ENCODE peak calls at places on chromosomes 6 and 20, in seven cellular contexts. One of them, this sample, is unnamed.
A peak's percentile ranks its signal among the peaks of the same experiment; 100 is the strongest.

GRCh38 chr6:35484921-35485392 is 11.9 kb downstream of the TEAD3 start:
- DNase-seq in iPS DF 6.9: no peak
- DNase-seq in brain microvascular endothelial cell: no peak
- DNase-seq in uterus: no peak
- DNase-seq in ovary: no peak
- DNase-seq in adipocyte: no peak
- DNase-seq in heart left ventricle: no peak
- DNase-seq in this sample: no peak

GRCh38 chr6:130885392-130886192 is 58.4 kb downstream of the SMLR1 start:
- DNase-seq in iPS DF 6.9: peak; percentile 66
- DNase-seq in brain microvascular endothelial cell: peak; percentile 75
- DNase-seq in uterus: peak; percentile 83
- DNase-seq in ovary: no peak
- DNase-seq in heart left ventricle: peak; percentile 71
- DNase-seq in adipocyte: peak; percentile 92
- DNase-seq in this sample: no peak

GRCh38 chr20:31704225-31705119 is 18.2 kb downstream of the BCL2L1 start:
- DNase-seq in ovary: no peak
- DNase-seq in heart left ventricle: no peak
- DNase-seq in adipocyte: peak; percentile 51
- DNase-seq in brain microvascular endothelial cell: peak; percentile 52
- DNase-seq in uterus: peak; percentile 34
- DNase-seq in iPS DF 6.9: no peak
- DNase-seq in this sample: peak; percentile 34

GRCh38 chr6:157225575-157225995 is 97.7 kb downstream of the TMEM242 start:
- DNase-seq in uterus: peak; percentile 43
- DNase-seq in brain microvascular endothelial cell: no peak
- DNase-seq in heart left ventricle: no peak
- DNase-seq in ovary: no peak
- DNase-seq in adipocyte: no peak
- DNase-seq in iPS DF 6.9: no peak
- DNase-seq in this sample: no peak

GRCh38 chr6:119116712-119117281 is 38.3 kb upstream of the FAM184A start:
- DNase-seq in ovary: no peak
- DNase-seq in iPS DF 6.9: no peak
- DNase-seq in heart left ventricle: no peak
- DNase-seq in adipocyte: no peak
- DNase-seq in brain microvascular endothelial cell: no peak
- DNase-seq in uterus: no peak
- DNase-seq in this sample: no peak

GRCh38 chr6:10968776-10969175 is 75.3 kb downstream of the ELOVL2 start:
- DNase-seq in heart left ventricle: no peak
- DNase-seq in ovary: no peak
- DNase-seq in uterus: no peak
- DNase-seq in adipocyte: peak; percentile 52
- DNase-seq in iPS DF 6.9: no peak
- DNase-seq in brain microvascular endothelial cell: peak; percentile 83
- DNase-seq in this sample: no peak

GRCh38 chr20:13008761-13009681 is at the start of gene SPTLC3:
- DNase-seq in brain microvascular endothelial cell: peak; percentile 21
- DNase-seq in iPS DF 6.9: peak; percentile 18
- DNase-seq in adipocyte: peak; percentile 9
- DNase-seq in ovary: peak; percentile 40
- DNase-seq in uterus: no peak
- DNase-seq in heart left ventricle: peak; percentile 22
- DNase-seq in this sample: no peak

GRCh38 chr6:53593001-53593488 is 48.1 kb upstream of the GCLC start:
- DNase-seq in ovary: no peak
- DNase-seq in heart left ventricle: no peak
- DNase-seq in adipocyte: peak; percentile 28
- DNase-seq in iPS DF 6.9: no peak
- DNase-seq in uterus: no peak
- DNase-seq in brain microvascular endothelial cell: peak; percentile 13
- DNase-seq in this sample: no peak

GRCh38 chr6:72832271-72832670 is 210.4 kb downstream of the KCNQ5 start:
- DNase-seq in iPS DF 6.9: no peak
- DNase-seq in ovary: no peak
- DNase-seq in adipocyte: no peak
- DNase-seq in brain microvascular endothelial cell: peak; percentile 12
- DNase-seq in uterus: no peak
- DNase-seq in heart left ventricle: no peak
- DNase-seq in this sample: no peak

GRCh38 chr6:143232849-143233248 is 172.2 kb downstream of the AIG1 start:
- DNase-seq in brain microvascular endothelial cell: peak; percentile 19
- DNase-seq in ovary: no peak
- DNase-seq in uterus: no peak
- DNase-seq in adipocyte: peak; percentile 57
- DNase-seq in heart left ventricle: peak; percentile 21
- DNase-seq in iPS DF 6.9: no peak
- DNase-seq in this sample: no peak

GRCh38 chr20:3313681-3314080 is 74.7 kb upstream of the SLC4A11 start:
- DNase-seq in iPS DF 6.9: no peak
- DNase-seq in adipocyte: peak; percentile 50
- DNase-seq in ovary: no peak
- DNase-seq in brain microvascular endothelial cell: no peak
- DNase-seq in uterus: no peak
- DNase-seq in heart left ventricle: no peak
- DNase-seq in this sample: no peak

GRCh38 chr6:97097068-97098047 is 172.8 kb downstream of the KLHL32 start:
- DNase-seq in adipocyte: peak; percentile 3
- DNase-seq in uterus: no peak
- DNase-seq in ovary: no peak
- DNase-seq in brain microvascular endothelial cell: no peak
- DNase-seq in heart left ventricle: no peak
- DNase-seq in iPS DF 6.9: no peak
- DNase-seq in this sample: no peak

GRCh38 chr6:130223508-130223907 is 757 bp upstream of the SAMD3 start:
- DNase-seq in adipocyte: no peak
- DNase-seq in heart left ventricle: no peak
- DNase-seq in ovary: no peak
- DNase-seq in brain microvascular endothelial cell: no peak
- DNase-seq in uterus: no peak
- DNase-seq in iPS DF 6.9: no peak
- DNase-seq in this sample: no peak

GRCh38 chr20:5612476-5613291 is 137.5 kb upstream of the SHLD1 start:
- DNase-seq in brain microvascular endothelial cell: no peak
- DNase-seq in heart left ventricle: no peak
- DNase-seq in ovary: no peak
- DNase-seq in iPS DF 6.9: no peak
- DNase-seq in adipocyte: peak; percentile 68
- DNase-seq in uterus: no peak
- DNase-seq in this sample: no peak

GRCh38 chr6:165487347-165487746 is 175.7 kb downstream of the PDE10A start:
- DNase-seq in heart left ventricle: no peak
- DNase-seq in adipocyte: no peak
- DNase-seq in uterus: no peak
- DNase-seq in ovary: no peak
- DNase-seq in brain microvascular endothelial cell: peak; percentile 4
- DNase-seq in iPS DF 6.9: no peak
- DNase-seq in this sample: no peak

GRCh38 chr6:5471044-5471443 is 209.7 kb downstream of the FARS2 start:
- DNase-seq in uterus: no peak
- DNase-seq in heart left ventricle: peak; percentile 57
- DNase-seq in brain microvascular endothelial cell: peak; percentile 73
- DNase-seq in adipocyte: peak; percentile 84
- DNase-seq in ovary: no peak
- DNase-seq in iPS DF 6.9: peak; percentile 33
- DNase-seq in this sample: peak; percentile 62

GRCh38 chr6:148700713-148701392 is 46.0 kb upstream of the UST start:
- DNase-seq in iPS DF 6.9: no peak
- DNase-seq in ovary: no peak
- DNase-seq in heart left ventricle: no peak
- DNase-seq in uterus: no peak
- DNase-seq in brain microvascular endothelial cell: peak; percentile 31
- DNase-seq in adipocyte: peak; percentile 70
- DNase-seq in this sample: no peak

GRCh38 chr20:46027245-46027853 is 1.7 kb upstream of the SLC12A5 start:
- DNase-seq in uterus: no peak
- DNase-seq in ovary: no peak
- DNase-seq in brain microvascular endothelial cell: peak; percentile 52
- DNase-seq in heart left ventricle: peak; percentile 30
- DNase-seq in adipocyte: peak; percentile 76
- DNase-seq in iPS DF 6.9: no peak
- DNase-seq in this sample: no peak

GRCh38 chr20:46030290-46031013 is 1.4 kb downstream of the SLC12A5 start:
- DNase-seq in uterus: no peak
- DNase-seq in heart left ventricle: no peak
- DNase-seq in adipocyte: no peak
- DNase-seq in brain microvascular endothelial cell: no peak
- DNase-seq in iPS DF 6.9: no peak
- DNase-seq in ovary: no peak
- DNase-seq in this sample: no peak

GRCh38 chr20:46028110-46028509 is 905 bp upstream of the SLC12A5 start:
- DNase-seq in ovary: no peak
- DNase-seq in iPS DF 6.9: no peak
- DNase-seq in brain microvascular endothelial cell: no peak
- DNase-seq in uterus: no peak
- DNase-seq in adipocyte: no peak
- DNase-seq in heart left ventricle: no peak
- DNase-seq in this sample: no peak

GRCh38 chr20:46031014-46031569 is 2.1 kb downstream of the SLC12A5 start:
- DNase-seq in brain microvascular endothelial cell: no peak
- DNase-seq in adipocyte: no peak
- DNase-seq in uterus: no peak
- DNase-seq in ovary: no peak
- DNase-seq in iPS DF 6.9: no peak
- DNase-seq in heart left ventricle: no peak
- DNase-seq in this sample: no peak

DNA sequence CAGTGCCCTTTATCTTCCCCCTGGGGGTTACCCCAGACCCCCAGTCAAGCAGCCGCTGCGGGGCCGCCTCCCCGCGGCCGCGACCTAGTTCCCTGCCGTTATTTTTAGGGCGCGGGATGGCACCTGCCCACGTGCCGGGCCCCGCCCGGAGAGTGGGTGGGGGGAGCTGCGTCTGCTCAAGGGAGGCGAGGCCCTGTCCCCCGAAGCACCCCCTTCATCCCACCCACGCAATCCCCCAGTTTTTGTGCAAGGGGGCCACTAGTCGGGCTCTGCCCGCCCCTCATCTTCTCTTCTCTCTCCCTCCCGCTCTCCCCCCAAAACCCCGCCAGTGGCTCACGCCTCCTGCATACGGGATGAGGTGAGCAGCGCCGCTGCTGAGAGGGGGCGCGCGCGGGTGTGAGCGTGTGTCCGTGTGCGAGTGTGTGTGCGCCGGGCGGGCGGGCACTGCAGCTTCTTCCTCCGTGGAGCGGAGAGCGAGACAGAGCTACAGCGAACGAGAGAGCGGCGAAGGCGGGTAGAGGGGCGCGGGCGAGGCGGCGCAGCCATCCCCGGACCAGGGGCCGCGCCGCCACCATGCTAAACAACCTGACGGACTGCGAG is at the start of gene SLC12A5:
- DNase-seq in uterus: no peak
- DNase-seq in brain microvascular endothelial cell: no peak
- DNase-seq in heart left ventricle: no peak
- DNase-seq in adipocyte: no peak
- DNase-seq in ovary: no peak
- DNase-seq in iPS DF 6.9: no peak
- DNase-seq in this sample: no peak
- H3K27me3 ChIP-seq in uterus: peaks cover 27% of the 10 kb centered on the region
- H3K27me3 ChIP-seq in brain microvascular endothelial cell: peaks cover 72% of the 10 kb centered on the region
- H3K27me3 ChIP-seq in heart left ventricle: peaks cover 49% of the 10 kb centered on the region
- H3K27me3 ChIP-seq in adipocyte: peaks cover 89% of the 10 kb centered on the region
- H3K27me3 ChIP-seq in ovary: no peaks in the 10 kb centered on the region
- H3K27me3 ChIP-seq in iPS DF 6.9: peaks cover 45% of the 10 kb centered on the region
- H3K27me3 ChIP-seq in this sample: peaks cover 100% of the 10 kb centered on the region

DNA sequence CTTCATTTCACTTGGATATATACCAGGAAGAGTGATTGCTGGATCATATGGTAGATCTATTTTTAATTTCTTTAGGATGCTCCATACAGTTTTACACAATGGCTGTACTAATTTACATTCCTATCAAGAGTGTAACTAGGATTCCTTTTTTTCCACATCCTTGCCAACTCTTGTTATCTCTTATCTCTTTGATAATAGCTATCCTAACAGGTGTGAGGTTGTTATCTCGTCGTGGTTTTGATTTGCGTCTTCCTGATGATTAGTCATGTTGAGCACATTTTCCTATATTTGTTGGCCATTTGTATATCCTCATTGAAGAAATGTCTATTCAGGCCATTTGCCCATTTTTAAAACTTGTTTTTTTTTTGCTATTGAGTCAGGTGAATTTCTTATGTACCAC is 552.4 kb downstream of the RFPL4B start:
- DNase-seq in uterus: no peak
- DNase-seq in heart left ventricle: no peak
- DNase-seq in iPS DF 6.9: no peak
- DNase-seq in brain microvascular endothelial cell: peak; percentile 57
- DNase-seq in adipocyte: no peak
- DNase-seq in ovary: no peak
- DNase-seq in this sample: no peak
- H3K27me3 ChIP-seq in uterus: no peaks in the 10 kb centered on the region
- H3K27me3 ChIP-seq in heart left ventricle: no peaks in the 10 kb centered on the region
- H3K27me3 ChIP-seq in iPS DF 6.9: no peaks in the 10 kb centered on the region
- H3K27me3 ChIP-seq in brain microvascular endothelial cell: no peaks in the 10 kb centered on the region
- H3K27me3 ChIP-seq in adipocyte: no peaks in the 10 kb centered on the region
- H3K27me3 ChIP-seq in ovary: no peaks in the 10 kb centered on the region
- H3K27me3 ChIP-seq in this sample: no peaks in the 10 kb centered on the region

DNA sequence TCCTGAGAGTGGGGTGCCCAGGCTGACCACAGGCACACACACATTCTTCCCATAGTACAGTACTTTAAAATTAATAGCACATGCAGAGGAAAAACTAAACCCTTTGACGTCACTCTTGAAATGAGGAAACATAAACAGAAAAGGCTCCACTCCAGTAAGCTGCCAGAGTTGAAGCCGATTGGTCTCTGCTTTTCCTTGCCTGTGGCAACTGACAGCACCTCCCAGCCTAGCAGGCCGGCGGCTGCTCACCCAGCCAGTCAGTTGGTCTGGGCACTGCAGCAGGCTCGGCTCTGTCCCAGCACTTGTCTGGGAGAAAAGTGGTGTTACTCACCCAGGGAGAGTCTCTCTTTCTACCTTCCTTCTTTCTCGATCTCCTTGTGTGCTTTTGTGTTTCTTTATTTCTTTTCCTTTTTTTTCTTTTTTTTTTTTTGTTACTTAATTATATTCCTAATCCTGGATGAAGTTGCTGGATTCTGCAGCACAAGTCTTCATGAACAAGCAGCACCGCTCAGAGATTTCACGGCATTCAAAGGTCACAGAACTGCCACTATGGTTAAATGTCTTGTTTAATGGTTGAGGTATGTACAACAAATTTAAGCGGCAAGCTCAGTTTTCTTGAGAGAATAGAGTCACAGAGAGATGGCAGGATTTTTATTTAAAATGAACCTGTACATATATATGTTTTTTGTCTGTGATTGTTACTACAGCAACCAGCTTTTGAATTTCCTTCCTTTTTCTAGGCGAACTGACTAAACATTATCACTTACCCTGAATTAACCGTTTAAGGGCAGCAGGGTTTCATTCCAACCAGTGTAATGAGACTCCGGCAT is at the start of gene PDE7B:
- DNase-seq in brain microvascular endothelial cell: peak; percentile 94
- DNase-seq in adipocyte: peak; percentile 98
- DNase-seq in uterus: peak; percentile 83
- DNase-seq in ovary: peak; percentile 84
- DNase-seq in heart left ventricle: peak; percentile 81
- DNase-seq in iPS DF 6.9: no peak
- DNase-seq in this sample: peak; percentile 75
- H3K27me3 ChIP-seq in brain microvascular endothelial cell: no peaks in the 10 kb centered on the region
- H3K27me3 ChIP-seq in adipocyte: no peaks in the 10 kb centered on the region
- H3K27me3 ChIP-seq in uterus: no peaks in the 10 kb centered on the region
- H3K27me3 ChIP-seq in ovary: no peaks in the 10 kb centered on the region
- H3K27me3 ChIP-seq in heart left ventricle: no peaks in the 10 kb centered on the region
- H3K27me3 ChIP-seq in iPS DF 6.9: no peaks in the 10 kb centered on the region
- H3K27me3 ChIP-seq in this sample: no peaks in the 10 kb centered on the region

GRCh38 chr6:50992232-50992631 is 173.6 kb downstream of the TFAP2B start:
- DNase-seq in brain microvascular endothelial cell: no peak
- DNase-seq in adipocyte: no peak
- DNase-seq in iPS DF 6.9: no peak
- DNase-seq in uterus: no peak
- DNase-seq in ovary: no peak
- DNase-seq in heart left ventricle: no peak
- DNase-seq in this sample: no peak
- H3K27me3 ChIP-seq in brain microvascular endothelial cell: no peaks in the 10 kb centered on the region
- H3K27me3 ChIP-seq in adipocyte: no peaks in the 10 kb centered on the region
- H3K27me3 ChIP-seq in iPS DF 6.9: no peaks in the 10 kb centered on the region
- H3K27me3 ChIP-seq in uterus: no peaks in the 10 kb centered on the region
- H3K27me3 ChIP-seq in ovary: no peaks in the 10 kb centered on the region
- H3K27me3 ChIP-seq in heart left ventricle: no peaks in the 10 kb centered on the region
- H3K27me3 ChIP-seq in this sample: no peaks in the 10 kb centered on the region